ENCODE peak calls at places on chromosomes 11 and 22, in eight cellular contexts. N, I, H, M, K, S, O and A are unnamed samples.

GRCh38 chr11:29119116-29119515 is 897.7 kb downstream of the KCNA4 start:
- DNase-seq in K (no peak), M (no peak), S (no peak), I (no peak), N (no peak), H (no peak), O (no peak), A (no peak)

GRCh38 chr22:25853902-25854301 is 111.9 kb downstream of the MYO18B start:
- DNase-seq in I (no peak), O (no peak), M (no peak), N (no peak), S (no peak), H (no peak), K (no peak), A (no peak)

GRCh38 chr22:45688606-45689080 is 17.0 kb downstream of the ATXN10 start:
- DNase-seq in I (no peak), H (no peak), O (peak), N (no peak), S (no peak), M (no peak), K (no peak), A (peak)

GRCh38 chr22:41540006-41540315 is 4.3 kb downstream of the POLR3H start:
- DNase-seq in O (no peak), N (no peak), M (no peak), I (no peak), S (no peak), H (no peak), K (no peak), A (no peak)

GRCh38 chr22:48244388-48245118 is 1482.1 kb downstream of the TBC1D22A start:
- DNase-seq in S (peak), O (no peak), K (no peak), N (no peak), I (no peak), M (no peak), H (no peak), A (no peak)

GRCh38 chr11:35402751-35403454 is 16.5 kb downstream of the SLC1A2 start:
- DNase-seq in M (no peak), N (no peak), O (no peak), I (no peak), S (no peak), K (no peak), H (no peak), A (no peak)

GRCh38 chr11:74683279-74683871 is 47.9 kb downstream of the CHRDL2 start:
- DNase-seq in I (no peak), K (no peak), O (no peak), N (no peak), S (peak), M (no peak), H (no peak), A (no peak)

GRCh38 chr22:39734866-39735265 is 158.7 kb downstream of the ENTHD1 start:
- DNase-seq in H (no peak), O (no peak), I (no peak), S (no peak), N (no peak), K (no peak), M (no peak), A (no peak)

GRCh38 chr11:94675239-94675638 is 92.9 kb upstream of the AMOTL1 start:
- DNase-seq in S (no peak), K (no peak), O (no peak), I (no peak), N (no peak), H (no peak), M (no peak), A (no peak)

GRCh38 chr11:77136074-77136473 is 8.0 kb downstream of the MYO7A start:
- DNase-seq in K (no peak), I (no peak), M (no peak), S (no peak), O (peak), N (no peak), H (no peak), A (no peak)

GRCh38 chr11:116335078-116335477 is 437.7 kb downstream of the BUD13 start:
- DNase-seq in M (no peak), S (no peak), N (no peak), K (no peak), I (no peak), O (no peak), H (no peak), A (no peak)

GRCh38 chr22:27391092-27391770 is 410.3 kb downstream of the MN1 start:
- DNase-seq in O (no peak), S (peak), K (peak), M (no peak), I (no peak), H (no peak), N (no peak), A (no peak)

GRCh38 chr11:70510571-70510970 is 112.2 kb downstream of the CTTN start:
- DNase-seq in I (no peak), M (no peak), K (no peak), O (no peak), N (no peak), S (no peak), H (no peak), A (no peak)

GRCh38 chr11:46383974-46384701 is 2.7 kb downstream of the MDK start:
- DNase-seq in N (no peak), M (no peak), I (no peak), O (no peak), H (no peak), K (no peak), S (no peak), A (no peak)

GRCh38 chr11:77198440-77198849 is 70.4 kb downstream of the MYO7A start:
- DNase-seq in K (no peak), H (no peak), S (no peak), O (peak), N (no peak), M (no peak), I (no peak), A (no peak)

GRCh38 chr11:35232961-35233360 is 94.0 kb downstream of the CD44 start:
- DNase-seq in I (no peak), M (no peak), S (no peak), O (no peak), N (no peak), K (no peak), H (no peak), A (no peak)

GRCh38 chr11:5508605-5509004 is 1.2 kb downstream of the UBQLN3 start:
- DNase-seq in M (no peak), S (no peak), N (no peak), I (no peak), K (no peak), H (no peak), O (no peak), A (no peak)

GRCh38 chr11:101436511-101437142 is 147.2 kb downstream of the TRPC6 start:
- DNase-seq in I (no peak), K (no peak), H (peak), M (no peak), S (no peak), N (no peak), O (peak), A (no peak)

GRCh38 chr11:66912963-66913362 is 45.2 kb downstream of the PC start:
- DNase-seq in S (no peak), K (no peak), H (no peak), O (no peak), N (no peak), I (no peak), M (no peak), A (no peak)

GRCh38 chr11:76680517-76681425 is 10.2 kb upstream of the LRRC32 start:
- DNase-seq in K (peak), O (peak), M (peak), H (peak), I (peak), N (peak), S (no peak), A (no peak)

GRCh38 chr11:99682646-99683045 is 661.9 kb downstream of the CNTN5 start:
- DNase-seq in K (no peak), H (no peak), S (no peak), O (no peak), M (no peak), I (no peak), N (no peak), A (no peak)

GRCh38 chr11:19632435-19632834 is 80.2 kb upstream of the NAV2 start:
- DNase-seq in I (no peak), M (no peak), O (no peak), N (no peak), K (no peak), H (no peak), S (no peak), A (no peak)

GRCh38 chr22:17842386-17842785 is 68.1 kb upstream of the BID start:
- DNase-seq in K (no peak), I (peak), S (no peak), N (peak), O (no peak), M (peak), H (no peak), A (no peak)